ENCODE peak calls at places on chromosomes 2 and 18, in eight cellular contexts. F is HTR-8/SVneo; I is T-helper 1 cell; Z is hypothalamus; N is aorta; P is activated CD4-positive, alpha-beta T cell treated with anti-CD3 and anti-CD28 coated beads for 48 hours; G is mesothelial cell of epicardium; X is EL. Q is an unnamed sample.

GRCh38 chr2:121362226-121362625 is 77.2 kb upstream of the TFCP2L1 start:
- DNase-seq in I (no peak), G (no peak), N (no peak), P (no peak), Z (no peak), X (no peak), F (no peak), Q (no peak)

GRCh38 chr2:165820296-165820695 is 26.2 kb upstream of the GALNT3 start:
- DNase-seq in P (no peak), I (no peak), G (no peak), N (no peak), Z (no peak), X (no peak), F (no peak), Q (no peak)

GRCh38 chr18:7902399-7902839 is 335.3 kb downstream of the PTPRM start:
- DNase-seq in I (no peak), G (no peak), X (peak), F (no peak), Z (no peak), P (no peak), N (no peak), Q (no peak)

GRCh38 chr2:190859347-190860297 is 21.0 kb upstream of the GLS start:
- DNase-seq in Z (no peak), F (no peak), P (no peak), G (peak), N (no peak), X (peak), I (no peak), Q (no peak)

GRCh38 chr18:29693334-29693733 is 1349.2 kb downstream of the DSC3 start:
- DNase-seq in N (no peak), Z (no peak), I (no peak), G (no peak), X (no peak), P (no peak), F (no peak), Q (no peak)

GRCh38 chr2:213188971-213189899 is 37.8 kb upstream of the IKZF2 start:
- DNase-seq in F (no peak), X (peak), I (no peak), Z (no peak), G (peak), P (no peak), N (no peak), Q (no peak)

GRCh38 chr2:43519711-43520221 is 76.1 kb downstream of the THADA start:
- DNase-seq in N (no peak), P (no peak), I (no peak), X (peak), G (no peak), Z (no peak), F (peak), Q (no peak)

GRCh38 chr2:98346259-98347236 is at the start of gene CNGA3:
- DNase-seq in I (peak), N (peak), X (no peak), F (peak), P (peak), G (peak), Z (no peak), Q (no peak)